ENCODE peak calls at places on chromosome 13, in five cellular contexts. One of them, this sample, is unnamed.

GRCh38 chr13:40789275-40790231 is at the start of gene SLC25A15:
- DNase-seq in psoas muscle: peak; percentile 85
- DNase-seq in OCI-LY7: peak; percentile 89
- DNase-seq in CD4-positive, CD25-positive, alpha-beta regulatory T cell: peak; percentile 63
- DNase-seq in heart right ventricle: peak; percentile 77
- DNase-seq in this sample: peak; percentile 66

GRCh38 chr13:76865109-76865508 is 21.1 kb downstream of the KCTD12 start:
- DNase-seq in psoas muscle: no peak
- DNase-seq in OCI-LY7: no peak
- DNase-seq in CD4-positive, CD25-positive, alpha-beta regulatory T cell: no peak
- DNase-seq in heart right ventricle: no peak
- DNase-seq in this sample: no peak

GRCh38 chr13:112711528-112712265 is 21.9 kb downstream of the ATP11A start:
- DNase-seq in psoas muscle: peak; percentile 83
- DNase-seq in OCI-LY7: no peak
- DNase-seq in CD4-positive, CD25-positive, alpha-beta regulatory T cell: no peak
- DNase-seq in heart right ventricle: peak; percentile 88
- DNase-seq in this sample: no peak

GRCh38 chr13:41835871-41836270 is 125.0 kb downstream of the VWA8 start:
- DNase-seq in psoas muscle: no peak
- DNase-seq in OCI-LY7: no peak
- DNase-seq in CD4-positive, CD25-positive, alpha-beta regulatory T cell: no peak
- DNase-seq in heart right ventricle: no peak
- DNase-seq in this sample: no peak

GRCh38 chr13:38590796-38591507 is 95.9 kb upstream of the FREM2 start:
- DNase-seq in psoas muscle: no peak
- DNase-seq in OCI-LY7: no peak
- DNase-seq in CD4-positive, CD25-positive, alpha-beta regulatory T cell: no peak
- DNase-seq in heart right ventricle: no peak
- DNase-seq in this sample: no peak

GRCh38 chr13:78601124-78601885 is 2.0 kb downstream of the POU4F1 start:
- DNase-seq in psoas muscle: no peak
- DNase-seq in OCI-LY7: no peak
- DNase-seq in CD4-positive, CD25-positive, alpha-beta regulatory T cell: no peak
- DNase-seq in heart right ventricle: no peak
- DNase-seq in this sample: no peak

GRCh38 chr13:26964278-26965057 is 203.9 kb upstream of the GPR12 start:
- DNase-seq in psoas muscle: no peak
- DNase-seq in OCI-LY7: peak; percentile 10
- DNase-seq in CD4-positive, CD25-positive, alpha-beta regulatory T cell: no peak
- DNase-seq in heart right ventricle: peak; percentile 32
- DNase-seq in this sample: no peak

GRCh38 chr13:101624981-101625380 is 172.5 kb downstream of the ITGBL1 start:
- DNase-seq in psoas muscle: no peak
- DNase-seq in OCI-LY7: no peak
- DNase-seq in CD4-positive, CD25-positive, alpha-beta regulatory T cell: no peak
- DNase-seq in heart right ventricle: no peak
- DNase-seq in this sample: no peak

GRCh38 chr13:113796948-113797676 is 38.1 kb downstream of the TMEM255B start:
- DNase-seq in psoas muscle: no peak
- DNase-seq in OCI-LY7: no peak
- DNase-seq in CD4-positive, CD25-positive, alpha-beta regulatory T cell: no peak
- DNase-seq in heart right ventricle: no peak
- DNase-seq in this sample: no peak

GRCh38 chr13:113404723-113405471 is 41.0 kb upstream of the GRTP1 start:
- DNase-seq in psoas muscle: peak; percentile 60
- DNase-seq in OCI-LY7: no peak
- DNase-seq in CD4-positive, CD25-positive, alpha-beta regulatory T cell: no peak
- DNase-seq in heart right ventricle: no peak
- DNase-seq in this sample: no peak

GRCh38 chr13:49649244-49649962 is 21.1 kb downstream of the ARL11 start:
- DNase-seq in psoas muscle: no peak
- DNase-seq in OCI-LY7: no peak
- DNase-seq in CD4-positive, CD25-positive, alpha-beta regulatory T cell: no peak
- DNase-seq in heart right ventricle: no peak
- DNase-seq in this sample: no peak

GRCh38 chr13:99380402-99380801 is 73.2 kb upstream of the GPR183 start:
- DNase-seq in psoas muscle: no peak
- DNase-seq in OCI-LY7: no peak
- DNase-seq in CD4-positive, CD25-positive, alpha-beta regulatory T cell: no peak
- DNase-seq in heart right ventricle: no peak
- DNase-seq in this sample: no peak

GRCh38 chr13:53775807-53776206 is 747.2 kb downstream of the OLFM4 start:
- DNase-seq in psoas muscle: no peak
- DNase-seq in OCI-LY7: no peak
- DNase-seq in CD4-positive, CD25-positive, alpha-beta regulatory T cell: no peak
- DNase-seq in heart right ventricle: no peak
- DNase-seq in this sample: no peak

GRCh38 chr13:112994084-112994780 is 25.2 kb downstream of the MCF2L start:
- DNase-seq in psoas muscle: no peak
- DNase-seq in OCI-LY7: no peak
- DNase-seq in CD4-positive, CD25-positive, alpha-beta regulatory T cell: no peak
- DNase-seq in heart right ventricle: no peak
- DNase-seq in this sample: no peak

GRCh38 chr13:103941506-103942148 is 875.4 kb upstream of the SLC10A2 start:
- DNase-seq in psoas muscle: no peak
- DNase-seq in OCI-LY7: no peak
- DNase-seq in CD4-positive, CD25-positive, alpha-beta regulatory T cell: no peak
- DNase-seq in heart right ventricle: no peak
- DNase-seq in this sample: no peak

GRCh38 chr13:48412881-48413351 is at the start of gene LPAR6:
- DNase-seq in psoas muscle: no peak
- DNase-seq in OCI-LY7: no peak
- DNase-seq in CD4-positive, CD25-positive, alpha-beta regulatory T cell: peak; percentile 3
- DNase-seq in heart right ventricle: peak; percentile 54
- DNase-seq in this sample: no peak
- H3K27ac ChIP-seq in psoas muscle: peak within 1 kb of the TSS; percentile 56
- H3K27ac ChIP-seq in OCI-LY7: no peak within 1 kb of the TSS
- H3K27ac ChIP-seq in CD4-positive, CD25-positive, alpha-beta regulatory T cell: peak within 1 kb of the TSS; percentile 83
- H3K27ac ChIP-seq in heart right ventricle: peak within 1 kb of the TSS; percentile 86
- H3K27ac ChIP-seq in this sample: peak within 1 kb of the TSS; percentile 85

GRCh38 chr13:44523176-44524017 is 52.7 kb downstream of the TSC22D1 start:
- DNase-seq in psoas muscle: no peak
- DNase-seq in OCI-LY7: no peak
- DNase-seq in CD4-positive, CD25-positive, alpha-beta regulatory T cell: no peak
- DNase-seq in heart right ventricle: no peak
- DNase-seq in this sample: no peak
- H3K27ac ChIP-seq in psoas muscle: peak overlapping the region; percentile 57
- H3K27ac ChIP-seq in OCI-LY7: no peak overlapping the region
- H3K27ac ChIP-seq in CD4-positive, CD25-positive, alpha-beta regulatory T cell: no peak overlapping the region
- H3K27ac ChIP-seq in heart right ventricle: no peak overlapping the region
- H3K27ac ChIP-seq in this sample: no peak overlapping the region

DNA sequence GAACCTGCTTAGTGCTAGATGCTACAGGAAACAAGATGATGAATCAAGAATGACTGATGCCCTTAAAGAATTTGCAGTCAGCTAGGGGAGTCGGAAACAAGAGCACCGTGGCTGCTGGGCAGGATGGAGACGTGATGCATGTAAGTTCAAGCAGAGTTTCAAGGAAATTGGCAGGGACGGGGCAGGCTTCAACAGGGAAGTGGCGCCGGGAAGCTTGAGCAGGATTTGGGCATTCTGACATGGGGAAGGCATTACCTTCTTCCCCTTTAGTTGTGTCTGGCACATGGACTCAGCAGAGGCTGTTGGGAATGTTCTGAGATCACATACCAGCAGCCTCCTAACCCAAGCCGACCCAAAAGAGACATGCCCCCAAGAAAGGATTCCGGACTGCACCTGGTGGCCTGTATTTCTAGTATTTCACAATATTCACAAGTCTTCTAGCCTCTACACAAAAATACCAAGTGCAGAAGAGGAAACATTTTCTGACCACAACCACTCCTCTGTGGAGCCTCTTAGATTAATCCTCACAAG is 138.2 kb downstream of the CRYL1 start:
- DNase-seq in psoas muscle: no peak
- DNase-seq in OCI-LY7: no peak
- DNase-seq in CD4-positive, CD25-positive, alpha-beta regulatory T cell: no peak
- DNase-seq in heart right ventricle: no peak
- DNase-seq in this sample: no peak
- H3K27ac ChIP-seq in psoas muscle: no peak overlapping the region
- H3K27ac ChIP-seq in OCI-LY7: no peak overlapping the region
- H3K27ac ChIP-seq in CD4-positive, CD25-positive, alpha-beta regulatory T cell: no peak overlapping the region
- H3K27ac ChIP-seq in heart right ventricle: peak overlapping the region; percentile 19
- H3K27ac ChIP-seq in this sample: no peak overlapping the region

GRCh38 chr13:33725340-33725739 is 92.6 kb upstream of the RFC3 start:
- DNase-seq in psoas muscle: no peak
- DNase-seq in OCI-LY7: no peak
- DNase-seq in CD4-positive, CD25-positive, alpha-beta regulatory T cell: no peak
- DNase-seq in heart right ventricle: no peak
- DNase-seq in this sample: no peak

GRCh38 chr13:33723772-33724435 is 94.0 kb upstream of the RFC3 start:
- DNase-seq in psoas muscle: peak; percentile 33
- DNase-seq in OCI-LY7: peak; percentile 91
- DNase-seq in CD4-positive, CD25-positive, alpha-beta regulatory T cell: peak; percentile 56
- DNase-seq in heart right ventricle: peak; percentile 86
- DNase-seq in this sample: peak; percentile 23

GRCh38 chr13:33728271-33729037 is 89.5 kb upstream of the RFC3 start:
- DNase-seq in psoas muscle: peak; percentile 26
- DNase-seq in OCI-LY7: peak; percentile 95
- DNase-seq in CD4-positive, CD25-positive, alpha-beta regulatory T cell: no peak
- DNase-seq in heart right ventricle: peak; percentile 56
- DNase-seq in this sample: no peak

GRCh38 chr13:33730147-33730546 is 87.8 kb upstream of the RFC3 start:
- DNase-seq in psoas muscle: no peak
- DNase-seq in OCI-LY7: peak; percentile 49
- DNase-seq in CD4-positive, CD25-positive, alpha-beta regulatory T cell: no peak
- DNase-seq in heart right ventricle: no peak
- DNase-seq in this sample: no peak

DNA sequence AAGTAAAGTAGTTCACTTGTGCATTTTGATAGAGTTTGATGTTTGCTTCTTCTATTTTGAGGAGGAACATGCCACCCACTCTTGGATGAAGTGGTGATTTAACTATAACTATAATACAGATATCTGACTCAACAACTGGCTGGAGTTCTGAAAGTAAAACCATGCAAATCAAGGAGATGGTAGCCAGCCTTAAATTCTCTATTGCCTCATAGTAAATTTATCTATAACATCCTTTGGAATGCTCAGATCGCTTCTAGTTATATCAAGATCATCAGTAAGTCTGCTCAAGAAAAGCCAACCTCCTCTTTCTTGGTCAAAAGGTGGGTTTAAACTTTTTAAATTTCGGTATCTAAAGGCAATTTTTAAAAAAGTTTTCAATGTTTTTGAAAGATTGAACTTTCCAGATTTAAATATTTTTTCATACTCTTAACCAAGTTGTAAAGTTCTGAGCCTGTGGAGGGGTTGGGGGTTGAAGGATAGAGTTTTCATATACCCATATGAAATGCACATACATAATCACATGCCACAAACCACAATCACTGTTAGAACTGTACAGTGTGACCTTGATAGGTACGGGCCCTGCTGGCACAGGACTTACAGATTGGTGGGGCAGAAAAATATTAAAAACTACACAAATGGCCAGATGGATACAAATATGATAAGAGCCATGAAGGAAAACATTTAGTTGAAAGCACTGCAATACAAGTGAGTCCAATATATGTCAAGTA is 90.4 kb upstream of the RFC3 start:
- DNase-seq in psoas muscle: no peak
- DNase-seq in OCI-LY7: peak; percentile 44
- DNase-seq in CD4-positive, CD25-positive, alpha-beta regulatory T cell: no peak
- DNase-seq in heart right ventricle: no peak
- DNase-seq in this sample: no peak
- H3K27ac ChIP-seq in psoas muscle: no peak overlapping the region
- H3K27ac ChIP-seq in OCI-LY7: peak overlapping the region; percentile 98
- H3K27ac ChIP-seq in CD4-positive, CD25-positive, alpha-beta regulatory T cell: no peak overlapping the region
- H3K27ac ChIP-seq in heart right ventricle: peak overlapping the region; percentile 69
- H3K27ac ChIP-seq in this sample: no peak overlapping the region

GRCh38 chr13:110548891-110549794 is 12.4 kb downstream of the RAB20 start:
- DNase-seq in psoas muscle: no peak
- DNase-seq in OCI-LY7: no peak
- DNase-seq in CD4-positive, CD25-positive, alpha-beta regulatory T cell: no peak
- DNase-seq in heart right ventricle: no peak
- DNase-seq in this sample: no peak
- H3K27ac ChIP-seq in psoas muscle: no peak overlapping the region
- H3K27ac ChIP-seq in OCI-LY7: no peak overlapping the region
- H3K27ac ChIP-seq in CD4-positive, CD25-positive, alpha-beta regulatory T cell: no peak overlapping the region
- H3K27ac ChIP-seq in heart right ventricle: no peak overlapping the region
- H3K27ac ChIP-seq in this sample: no peak overlapping the region

This sample was measured in effector memory CD4-positive, alpha-beta T cell.